ENCODE peak calls at places on chromosome 1, in seven cellular contexts. One of them, this sample, is unnamed.

GRCh38 chr1:30791853-30792252 is 34.3 kb upstream of the LAPTM5 start:
- DNase-seq in neuronal stem cell: no peak
- DNase-seq in IMR-90: no peak
- DNase-seq in H1: no peak
- DNase-seq in mesenchymal stem cell: no peak
- DNase-seq in H9: no peak
- DNase-seq in mesendoderm: no peak
- DNase-seq in this sample: no peak

GRCh38 chr1:164838786-164839185 is 279.8 kb downstream of the PBX1 start:
- DNase-seq in IMR-90: no peak
- DNase-seq in mesenchymal stem cell: no peak
- DNase-seq in neuronal stem cell: no peak
- DNase-seq in H1: no peak
- DNase-seq in mesendoderm: no peak
- DNase-seq in H9: no peak
- DNase-seq in this sample: no peak

GRCh38 chr1:229420765-229421164 is 13.1 kb downstream of the ACTA1 start:
- DNase-seq in IMR-90: no peak
- DNase-seq in mesenchymal stem cell: no peak
- DNase-seq in neuronal stem cell: no peak
- DNase-seq in H9: peak; percentile 33
- DNase-seq in H1: no peak
- DNase-seq in mesendoderm: no peak
- DNase-seq in this sample: no peak

GRCh38 chr1:158547533-158547932 is 6.7 kb downstream of the OR6Y1 start:
- DNase-seq in mesenchymal stem cell: no peak
- DNase-seq in H1: no peak
- DNase-seq in neuronal stem cell: no peak
- DNase-seq in H9: no peak
- DNase-seq in IMR-90: no peak
- DNase-seq in mesendoderm: no peak
- DNase-seq in this sample: no peak

GRCh38 chr1:98102369-98103030 is 181.7 kb upstream of the DPYD start:
- DNase-seq in H9: no peak
- DNase-seq in IMR-90: peak; percentile 43
- DNase-seq in neuronal stem cell: no peak
- DNase-seq in mesenchymal stem cell: peak; percentile 31
- DNase-seq in H1: no peak
- DNase-seq in mesendoderm: no peak
- DNase-seq in this sample: no peak

GRCh38 chr1:216173315-216173714 is 249.9 kb downstream of the USH2A start:
- DNase-seq in mesenchymal stem cell: no peak
- DNase-seq in H1: no peak
- DNase-seq in IMR-90: peak; percentile 52
- DNase-seq in neuronal stem cell: no peak
- DNase-seq in mesendoderm: no peak
- DNase-seq in H9: no peak
- DNase-seq in this sample: no peak

GRCh38 chr1:223776075-223776814 is 63.9 kb downstream of the CAPN2 start:
- DNase-seq in neuronal stem cell: no peak
- DNase-seq in H1: no peak
- DNase-seq in IMR-90: peak; percentile 91
- DNase-seq in mesenchymal stem cell: peak; percentile 85
- DNase-seq in H9: no peak
- DNase-seq in mesendoderm: peak; percentile 83
- DNase-seq in this sample: peak; percentile 63

GRCh38 chr1:205208805-205209204 is 2.7 kb downstream of the DSTYK start:
- DNase-seq in H1: no peak
- DNase-seq in IMR-90: no peak
- DNase-seq in mesenchymal stem cell: no peak
- DNase-seq in mesendoderm: no peak
- DNase-seq in H9: no peak
- DNase-seq in neuronal stem cell: no peak
- DNase-seq in this sample: no peak

GRCh38 chr1:221392453-221392852 is 349.4 kb downstream of the DUSP10 start:
- DNase-seq in IMR-90: peak; percentile 86
- DNase-seq in H9: no peak
- DNase-seq in mesendoderm: no peak
- DNase-seq in H1: no peak
- DNase-seq in mesenchymal stem cell: peak; percentile 6
- DNase-seq in neuronal stem cell: no peak
- DNase-seq in this sample: no peak

GRCh38 chr1:12556368-12556930 is 61.6 kb downstream of the DHRS3 start:
- DNase-seq in mesendoderm: peak; percentile 81
- DNase-seq in H1: no peak
- DNase-seq in mesenchymal stem cell: peak; percentile 83
- DNase-seq in neuronal stem cell: no peak
- DNase-seq in H9: no peak
- DNase-seq in IMR-90: peak; percentile 93
- DNase-seq in this sample: peak; percentile 66

GRCh38 chr1:33867684-33868083 is 3.8 kb downstream of the HMGB4 start:
- DNase-seq in H1: no peak
- DNase-seq in H9: no peak
- DNase-seq in mesenchymal stem cell: no peak
- DNase-seq in neuronal stem cell: no peak
- DNase-seq in IMR-90: no peak
- DNase-seq in mesendoderm: no peak
- DNase-seq in this sample: no peak

GRCh38 chr1:9573723-9574122 is 15.0 kb upstream of the TMEM201 start:
- DNase-seq in H9: no peak
- DNase-seq in mesendoderm: peak; percentile 67
- DNase-seq in H1: no peak
- DNase-seq in mesenchymal stem cell: peak; percentile 49
- DNase-seq in IMR-90: peak; percentile 25
- DNase-seq in neuronal stem cell: no peak
- DNase-seq in this sample: no peak

GRCh38 chr1:22738522-22738921 is 27.9 kb downstream of the EPHB2 start:
- DNase-seq in H9: no peak
- DNase-seq in H1: no peak
- DNase-seq in mesenchymal stem cell: peak; percentile 64
- DNase-seq in mesendoderm: no peak
- DNase-seq in IMR-90: peak; percentile 39
- DNase-seq in neuronal stem cell: no peak
- DNase-seq in this sample: peak; percentile 49
- H2BK5ac ChIP-seq in H9: no peak overlapping the region
- H2BK5ac ChIP-seq in H1: no peak overlapping the region
- H2BK5ac ChIP-seq in mesenchymal stem cell: no peak overlapping the region
- H2BK5ac ChIP-seq in mesendoderm: no peak overlapping the region
- H2BK5ac ChIP-seq in IMR-90: no peak overlapping the region
- H2BK5ac ChIP-seq in neuronal stem cell: no peak overlapping the region
- H2BK5ac ChIP-seq in this sample: no peak overlapping the region

DNA sequence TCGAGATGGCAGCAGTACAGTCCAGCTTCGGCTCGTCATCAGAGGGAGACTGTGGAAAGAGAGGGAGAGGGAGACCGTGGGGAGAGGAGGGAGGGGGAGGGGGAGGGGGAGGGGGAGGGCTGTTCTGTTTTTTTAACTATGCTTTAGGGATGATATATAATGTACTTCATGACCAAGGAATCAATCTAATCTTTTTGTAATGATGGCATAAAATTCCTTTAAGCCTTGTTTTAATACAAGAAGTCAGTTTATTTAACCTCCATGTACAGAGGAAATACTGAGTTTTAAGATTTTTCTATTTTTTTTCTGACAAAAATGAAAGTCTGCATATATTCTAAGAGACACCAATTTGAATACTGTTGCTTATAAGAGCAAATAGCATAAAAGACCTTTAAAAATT is 41.9 kb downstream of the PTBP2 start:
- DNase-seq in IMR-90: no peak
- DNase-seq in H1: no peak
- DNase-seq in mesendoderm: no peak
- DNase-seq in neuronal stem cell: no peak
- DNase-seq in mesenchymal stem cell: no peak
- DNase-seq in H9: no peak
- DNase-seq in this sample: no peak
- H3K4me2 ChIP-seq in IMR-90: no peak overlapping the region
- H3K4me2 ChIP-seq in H1: no peak overlapping the region
- H3K4me2 ChIP-seq in mesendoderm: no peak overlapping the region
- H3K4me2 ChIP-seq in neuronal stem cell: no peak overlapping the region
- H3K4me2 ChIP-seq in mesenchymal stem cell: no peak overlapping the region
- H3K4me2 ChIP-seq in H9: no peak overlapping the region
- H3K4me2 ChIP-seq in this sample: no peak overlapping the region

GRCh38 chr1:53733447-53733931 is 5.5 kb downstream of the GLIS1 start:
- DNase-seq in H9: no peak
- DNase-seq in mesendoderm: no peak
- DNase-seq in H1: no peak
- DNase-seq in IMR-90: no peak
- DNase-seq in neuronal stem cell: no peak
- DNase-seq in mesenchymal stem cell: no peak
- DNase-seq in this sample: peak; percentile 6
- H3K27ac ChIP-seq in H9: no peak overlapping the region
- H3K27ac ChIP-seq in mesendoderm: no peak overlapping the region
- H3K27ac ChIP-seq in H1: no peak overlapping the region
- H3K27ac ChIP-seq in IMR-90: peak overlapping the region; percentile 95
- H3K27ac ChIP-seq in neuronal stem cell: no peak overlapping the region
- H3K27ac ChIP-seq in mesenchymal stem cell: peak overlapping the region; percentile 99
- H3K27ac ChIP-seq in this sample: no peak overlapping the region

GRCh38 chr1:156098782-156099181 is 15.7 kb upstream of the LMNA start:
- DNase-seq in H1: no peak
- DNase-seq in H9: no peak
- DNase-seq in IMR-90: no peak
- DNase-seq in mesendoderm: no peak
- DNase-seq in mesenchymal stem cell: no peak
- DNase-seq in neuronal stem cell: no peak
- DNase-seq in this sample: no peak
- H2BK5ac ChIP-seq in H1: no peak overlapping the region
- H2BK5ac ChIP-seq in H9: no peak overlapping the region
- H2BK5ac ChIP-seq in IMR-90: no peak overlapping the region
- H2BK5ac ChIP-seq in mesendoderm: no peak overlapping the region
- H2BK5ac ChIP-seq in mesenchymal stem cell: no peak overlapping the region
- H2BK5ac ChIP-seq in neuronal stem cell: no peak overlapping the region
- H2BK5ac ChIP-seq in this sample: no peak overlapping the region

GRCh38 chr1:160066829-160067720 is 2.9 kb downstream of the KCNJ10 start:
- DNase-seq in H9: no peak
- DNase-seq in neuronal stem cell: no peak
- DNase-seq in H1: no peak
- DNase-seq in IMR-90: no peak
- DNase-seq in mesenchymal stem cell: no peak
- DNase-seq in mesendoderm: peak; percentile 27
- DNase-seq in this sample: no peak
- H3K4me2 ChIP-seq in H9: peak overlapping the region; percentile 22
- H3K4me2 ChIP-seq in neuronal stem cell: no peak overlapping the region
- H3K4me2 ChIP-seq in H1: no peak overlapping the region
- H3K4me2 ChIP-seq in IMR-90: no peak overlapping the region
- H3K4me2 ChIP-seq in mesenchymal stem cell: no peak overlapping the region
- H3K4me2 ChIP-seq in mesendoderm: no peak overlapping the region
- H3K4me2 ChIP-seq in this sample: no peak overlapping the region

DNA sequence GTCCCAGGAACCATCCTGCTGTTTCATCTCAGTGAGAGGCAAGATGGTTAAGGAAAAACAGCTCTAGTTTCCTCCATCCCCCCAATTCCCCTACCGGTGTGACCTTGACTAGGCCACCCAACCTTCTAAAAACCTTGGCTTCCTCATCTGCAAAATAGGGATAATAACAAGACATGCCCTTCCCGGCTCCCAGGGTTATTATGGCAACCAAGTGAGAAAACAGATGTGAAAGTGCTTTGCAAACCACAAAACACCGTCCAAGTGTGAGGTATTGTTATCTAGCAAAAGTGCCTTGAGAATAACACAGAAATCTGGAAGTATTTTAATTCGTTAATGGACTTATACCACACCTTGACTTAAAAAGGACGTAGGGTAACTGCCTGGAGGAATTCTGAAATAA is 62.7 kb downstream of the ITPKB start:
- DNase-seq in H9: no peak
- DNase-seq in mesendoderm: no peak
- DNase-seq in IMR-90: no peak
- DNase-seq in neuronal stem cell: no peak
- DNase-seq in mesenchymal stem cell: no peak
- DNase-seq in H1: no peak
- DNase-seq in this sample: no peak
- H3K27ac ChIP-seq in H9: no peak overlapping the region
- H3K27ac ChIP-seq in mesendoderm: no peak overlapping the region
- H3K27ac ChIP-seq in IMR-90: no peak overlapping the region
- H3K27ac ChIP-seq in neuronal stem cell: no peak overlapping the region
- H3K27ac ChIP-seq in mesenchymal stem cell: no peak overlapping the region
- H3K27ac ChIP-seq in H1: no peak overlapping the region
- H3K27ac ChIP-seq in this sample: no peak overlapping the region

DNA sequence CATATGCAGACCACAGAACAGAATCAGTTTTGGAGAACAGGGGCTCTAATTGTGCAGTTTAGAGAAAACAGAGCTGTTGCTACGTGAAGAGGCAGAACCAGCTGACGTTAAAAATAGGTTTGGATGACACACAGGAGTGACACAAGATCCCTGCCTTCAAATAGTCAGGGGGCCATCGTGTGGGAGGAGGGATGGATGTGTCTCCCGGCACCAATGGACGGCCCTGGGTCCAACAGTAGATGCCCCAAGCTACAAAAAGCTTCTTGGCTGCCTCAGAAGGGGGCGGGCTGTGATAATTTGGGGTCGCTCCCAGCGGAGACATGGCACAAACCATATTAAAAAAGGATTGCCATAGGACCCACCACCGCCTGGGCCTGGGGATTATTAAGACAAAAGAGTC is 87.9 kb downstream of the MRPL37 start:
- DNase-seq in H1: no peak
- DNase-seq in H9: no peak
- DNase-seq in neuronal stem cell: no peak
- DNase-seq in mesendoderm: no peak
- DNase-seq in mesenchymal stem cell: peak; percentile 84
- DNase-seq in IMR-90: peak; percentile 63
- DNase-seq in this sample: peak; percentile 17
- H2BK5ac ChIP-seq in H1: peak overlapping the region; percentile 63
- H2BK5ac ChIP-seq in H9: no peak overlapping the region
- H2BK5ac ChIP-seq in neuronal stem cell: no peak overlapping the region
- H2BK5ac ChIP-seq in mesendoderm: no peak overlapping the region
- H2BK5ac ChIP-seq in mesenchymal stem cell: no peak overlapping the region
- H2BK5ac ChIP-seq in IMR-90: peak overlapping the region; percentile 47
- H2BK5ac ChIP-seq in this sample: no peak overlapping the region

DNA sequence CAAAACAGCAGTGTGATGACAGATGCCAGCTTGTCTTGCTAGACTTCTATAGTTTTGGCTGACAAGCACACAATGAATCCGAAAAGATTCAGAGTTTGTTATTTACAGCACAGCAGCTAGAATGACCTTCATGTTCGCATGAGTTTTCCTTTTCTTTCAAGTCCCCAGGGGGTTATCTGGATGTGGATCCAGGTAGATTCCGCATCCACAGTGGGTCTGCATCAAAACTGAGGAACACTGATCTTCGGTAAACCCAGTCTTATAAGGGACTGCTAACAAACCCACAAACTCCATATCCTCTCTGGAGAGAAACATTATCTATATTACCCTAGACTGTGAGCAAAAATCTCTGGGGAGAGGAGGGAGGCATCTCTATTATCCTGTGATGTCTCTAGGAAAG is 69.0 kb upstream of the DEPDC1 start:
- DNase-seq in H9: no peak
- DNase-seq in mesendoderm: peak; percentile 70
- DNase-seq in H1: no peak
- DNase-seq in neuronal stem cell: no peak
- DNase-seq in IMR-90: no peak
- DNase-seq in mesenchymal stem cell: no peak
- DNase-seq in this sample: no peak
- H3K4me2 ChIP-seq in H9: no peak overlapping the region
- H3K4me2 ChIP-seq in mesendoderm: no peak overlapping the region
- H3K4me2 ChIP-seq in H1: no peak overlapping the region
- H3K4me2 ChIP-seq in neuronal stem cell: no peak overlapping the region
- H3K4me2 ChIP-seq in IMR-90: no peak overlapping the region
- H3K4me2 ChIP-seq in mesenchymal stem cell: no peak overlapping the region
- H3K4me2 ChIP-seq in this sample: no peak overlapping the region

This sample was measured in trophoblast cell.